ENCODE peak calls at places on chromosomes 11 and 22, in seven cellular contexts. S, I, Y, D, L, T and A are unnamed samples.

GRCh38 chr22:46070722-46071450 is 79.4 kb upstream of the PPARA start:
- DNase-seq in S (peak; percentile 64), I (peak; percentile 73), Y (no peak), D (no peak), L (no peak), T (no peak), A (peak; percentile 76)

GRCh38 chr22:18998998-18999397 is 62.9 kb upstream of the PRODH start:
- DNase-seq in S (no peak), I (no peak), Y (no peak), D (no peak), L (peak; percentile 34), T (no peak), A (no peak)

GRCh38 chr11:47609675-47610074 is 15.5 kb upstream of the C1QTNF4 start:
- DNase-seq in S (no peak), I (no peak), Y (no peak), D (no peak), L (no peak), T (no peak), A (no peak)

GRCh38 chr22:49807780-49808708 is 19.6 kb downstream of the BRD1 start:
- DNase-seq in S (peak; percentile 28), I (no peak), Y (no peak), D (no peak), L (no peak), T (no peak), A (no peak)

GRCh38 chr11:14904745-14905103 is 12.7 kb upstream of the CYP2R1 start:
- DNase-seq in S (peak; percentile 52), I (no peak), Y (peak; percentile 67), D (no peak), L (no peak), T (peak; percentile 67), A (peak; percentile 44)

GRCh38 chr22:22655452-22656108 is 11.2 kb downstream of the GGTLC2 start:
- DNase-seq in S (no peak), I (no peak), Y (no peak), D (no peak), L (no peak), T (no peak), A (no peak)

GRCh38 chr11:59283825-59284772 is 71.4 kb upstream of the MPEG1 start:
- DNase-seq in S (peak; percentile 23), I (peak; percentile 31), Y (peak; percentile 33), D (peak; percentile 29), L (no peak), T (peak; percentile 71), A (peak; percentile 63)

GRCh38 chr11:71946144-71946571 is 17.3 kb downstream of the RNF121 start:
- DNase-seq in S (peak; percentile 89), I (peak; percentile 82), Y (no peak), D (no peak), L (no peak), T (no peak), A (peak; percentile 83)

GRCh38 chr11:105227363-105227762 is 87.8 kb upstream of the CARD18 start:
- DNase-seq in S (no peak), I (no peak), Y (no peak), D (no peak), L (no peak), T (no peak), A (no peak)

GRCh38 chr11:71963468-71963867 is 34.6 kb downstream of the RNF121 start:
- DNase-seq in S (no peak), I (no peak), Y (no peak), D (no peak), L (no peak), T (no peak), A (no peak)

GRCh38 chr11:73233211-73233610 is 15.1 kb downstream of the P2RY2 start:
- DNase-seq in S (no peak), I (no peak), Y (no peak), D (no peak), L (no peak), T (no peak), A (no peak)

GRCh38 chr11:127680146-127680545 is 679.6 kb upstream of the KIRREL3 start:
- DNase-seq in S (no peak), I (no peak), Y (no peak), D (no peak), L (no peak), T (no peak), A (no peak)

GRCh38 chr11:7520981-7521487 is 7.2 kb downstream of the PPFIBP2 start:
- DNase-seq in S (no peak), I (no peak), Y (no peak), D (no peak), L (no peak), T (no peak), A (no peak)

GRCh38 chr22:35582861-35583670 is 34.1 kb downstream of the MB start:
- DNase-seq in S (peak; percentile 53), I (no peak), Y (peak; percentile 34), D (peak; percentile 65), L (no peak), T (peak; percentile 49), A (peak; percentile 70)

GRCh38 chr11:129298990-129299389 is 76.7 kb upstream of the BARX2 start:
- DNase-seq in S (peak; percentile 42), I (peak; percentile 14), Y (no peak), D (no peak), L (no peak), T (no peak), A (no peak)

GRCh38 chr11:77418155-77418980 is 55.5 kb downstream of the PAK1 start:
- DNase-seq in S (no peak), I (no peak), Y (no peak), D (no peak), L (no peak), T (no peak), A (no peak)

GRCh38 chr22:37741312-37741795 is 44.5 kb downstream of the TRIOBP start:
- DNase-seq in S (peak; percentile 93), I (peak; percentile 79), Y (peak; percentile 83), D (no peak), L (no peak), T (peak; percentile 93), A (peak; percentile 96)

GRCh38 chr22:49964493-49965290 is 4.1 kb downstream of the PIM3 start:
- DNase-seq in S (no peak), I (no peak), Y (no peak), D (no peak), L (no peak), T (no peak), A (no peak)

GRCh38 chr11:116871248-116871647 is 33.8 kb upstream of the APOA1 start:
- DNase-seq in S (peak; percentile 95), I (peak; percentile 87), Y (no peak), D (no peak), L (no peak), T (no peak), A (peak; percentile 83)

GRCh38 chr11:113991170-113991569 is 16.3 kb downstream of the HTR3A start:
- DNase-seq in S (peak; percentile 23), I (peak; percentile 30), Y (no peak), D (no peak), L (no peak), T (no peak), A (peak; percentile 52)

GRCh38 chr11:7347611-7348431 is 96.1 kb downstream of the SYT9 start:
- DNase-seq in S (no peak), I (no peak), Y (no peak), D (no peak), L (no peak), T (no peak), A (no peak)

GRCh38 chr22:48784701-48785503 is 1042.8 kb downstream of the BRD1 start:
- DNase-seq in S (no peak), I (no peak), Y (peak; percentile 9), D (no peak), L (no peak), T (no peak), A (no peak)

GRCh38 chr11:1906146-1906545 is 13.4 kb upstream of the TNNT3 start:
- DNase-seq in S (no peak), I (no peak), Y (no peak), D (no peak), L (no peak), T (no peak), A (no peak)

GRCh38 chr22:47210112-47210657 is 447.7 kb downstream of the TBC1D22A start:
- DNase-seq in S (no peak), I (no peak), Y (no peak), D (no peak), L (no peak), T (no peak), A (no peak)

GRCh38 chr22:47209547-47210023 is 447.1 kb downstream of the TBC1D22A start:
- DNase-seq in S (no peak), I (no peak), Y (peak; percentile 9), D (no peak), L (no peak), T (no peak), A (no peak)

GRCh38 chr22:47210686-47211085 is 448.2 kb downstream of the TBC1D22A start:
- DNase-seq in S (no peak), I (no peak), Y (no peak), D (no peak), L (no peak), T (no peak), A (no peak)

GRCh38 chr22:47215851-47216250 is 453.4 kb downstream of the TBC1D22A start:
- DNase-seq in S (no peak), I (no peak), Y (no peak), D (no peak), L (no peak), T (no peak), A (no peak)

DNA sequence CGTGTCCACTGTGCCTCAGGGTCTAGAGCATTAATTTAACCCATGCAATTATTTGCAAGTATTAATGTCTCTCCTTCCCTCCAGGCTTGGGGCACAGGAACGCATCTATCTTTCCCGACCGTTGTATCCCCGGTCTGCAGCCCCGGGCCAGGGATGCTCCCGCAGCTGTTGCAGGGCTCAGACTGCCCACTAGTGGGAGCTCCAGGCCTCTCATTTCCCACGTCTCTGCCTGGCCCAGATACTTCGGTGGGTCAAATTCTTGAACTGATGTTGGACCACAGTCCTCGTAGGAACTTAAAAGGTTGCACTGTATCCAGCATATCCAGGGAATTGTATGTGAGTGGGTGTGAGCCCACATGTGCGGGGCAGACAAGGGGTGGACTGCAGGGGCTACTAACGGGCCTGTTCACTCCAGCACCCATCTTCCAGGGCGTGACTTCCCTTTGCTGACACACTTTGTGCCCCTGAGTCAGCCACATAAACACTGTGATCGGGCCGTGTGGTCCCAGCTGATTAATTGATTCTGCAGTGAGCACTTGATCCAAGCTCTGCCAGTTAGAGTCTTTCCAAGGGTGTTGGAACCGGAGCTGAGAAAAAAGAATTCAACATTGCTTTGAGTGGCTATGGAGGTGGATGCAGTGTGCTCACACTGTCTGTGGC is 451.3 kb downstream of the TBC1D22A start:
- DNase-seq in S (no peak), I (no peak), Y (no peak), D (peak; percentile 12), L (no peak), T (no peak), A (no peak)
- TF ChIP-seq CTCF in S (no peak), I (no peak), Y (no peak), D (peak; percentile 97), L (peak; percentile 66), T (no peak), A (no peak)

GRCh38 chr11:92969293-92969633 is 188 bp upstream of the MTNR1B start:
- DNase-seq in S (no peak), I (no peak), Y (no peak), D (no peak), L (no peak), T (no peak), A (no peak)
- H3K4me3 ChIP-seq in S (peak overlapping the region; percentile 34), I (peak overlapping the region; percentile 40), Y (no peak overlapping the region), D (no peak overlapping the region), L (peak overlapping the region; percentile 72), T (no peak overlapping the region), A (no peak overlapping the region)

GRCh38 chr11:88357323-88358039 is 19.9 kb upstream of the CTSC start:
- DNase-seq in S (peak; percentile 61), I (no peak), Y (no peak), D (no peak), L (no peak), T (no peak), A (peak; percentile 47)
- TF ChIP-seq CTCF in S (no peak), I (no peak), Y (no peak), D (no peak), L (no peak), T (no peak), A (no peak)

GRCh38 chr11:102240502-102240901 is 76.8 kb upstream of the BIRC3 start:
- DNase-seq in S (peak; percentile 83), I (no peak), Y (no peak), D (no peak), L (no peak), T (no peak), A (no peak)
- H3K4me3 ChIP-seq in S (no peak overlapping the region), I (no peak overlapping the region), Y (no peak overlapping the region), D (no peak overlapping the region), L (no peak overlapping the region), T (no peak overlapping the region), A (no peak overlapping the region)